ENCODE peak calls at places on chromosomes 4 and X, in eight cellular contexts. E is LoVo, G is mucosa of gallbladder, F is cardiac muscle cell, A is AG04450, J is sciatic nerve, S is NCI-H446 treated with DMSO at 0.1 percent for 48 hours, C is adipocyte. U is an unnamed sample.

GRCh38 chr4:108446554-108446953 is 173.8 kb upstream of the RPL34 start:
- DNase-seq in E (peak; percentile 61), G (no peak), F (no peak), A (no peak), J (no peak), S (no peak), C (no peak), U (no peak)

GRCh38 chr4:8410641-8411271 is 29.8 kb downstream of the ACOX3 start:
- DNase-seq in E (peak; percentile 16), G (no peak), F (peak; percentile 80), A (no peak), J (peak; percentile 77), S (no peak), C (peak; percentile 62), U (peak; percentile 1)

GRCh38 chr4:41590591-41590990 is 52.6 kb downstream of the LIMCH1 start:
- DNase-seq in E (no peak), G (no peak), F (no peak), A (no peak), J (no peak), S (peak; percentile 86), C (no peak), U (peak; percentile 83)

GRCh38 chr4:82905205-82905604 is 4.7 kb downstream of the THAP9 start:
- DNase-seq in E (no peak), G (no peak), F (no peak), A (no peak), J (no peak), S (no peak), C (no peak), U (no peak)

GRCh38 chrX:132877954-132878536 is 80.4 kb downstream of the HS6ST2 start:
- DNase-seq in E (peak; percentile 33), G (no peak), F (no peak), A (no peak), J (no peak), S (no peak), C (no peak), U (peak; percentile 54)

GRCh38 chr4:165355900-165356300 is 22.9 kb upstream of the CPE start:
- DNase-seq in E (peak; percentile 23), G (no peak), F (peak; percentile 71), A (no peak), J (no peak), S (peak; percentile 74), C (peak; percentile 77), U (no peak)

GRCh38 chrX:109475174-109475891 is 6.6 kb downstream of the GUCY2F start:
- DNase-seq in E (peak; percentile 10), G (peak; percentile 34), F (peak; percentile 77), A (peak; percentile 2), J (peak; percentile 59), S (peak; percentile 1), C (peak; percentile 64), U (no peak)

GRCh38 chr4:126223784-126224407 is 909.1 kb downstream of the FAT4 start:
- DNase-seq in E (no peak), G (no peak), F (peak; percentile 24), A (no peak), J (no peak), S (no peak), C (peak; percentile 67), U (no peak)

GRCh38 chr4:7703669-7704068 is 236.0 kb downstream of the AFAP1 start:
- DNase-seq in E (no peak), G (no peak), F (no peak), A (no peak), J (no peak), S (no peak), C (no peak), U (no peak)

GRCh38 chr4:39975488-39976089 is 2.1 kb downstream of the PDS5A start:
- DNase-seq in E (no peak), G (no peak), F (no peak), A (peak; percentile 38), J (no peak), S (no peak), C (peak; percentile 59), U (no peak)

GRCh38 chr4:128597515-128597914 is 212.0 kb upstream of the JADE1 start:
- DNase-seq in E (no peak), G (no peak), F (no peak), A (no peak), J (no peak), S (no peak), C (no peak), U (no peak)

GRCh38 chr4:161256716-161257115 is 907.1 kb downstream of the FSTL5 start:
- DNase-seq in E (no peak), G (no peak), F (no peak), A (no peak), J (no peak), S (no peak), C (peak; percentile 49), U (no peak)

GRCh38 chr4:125849869-125850268 is 535.1 kb downstream of the FAT4 start:
- DNase-seq in E (no peak), G (no peak), F (no peak), A (peak; percentile 11), J (no peak), S (no peak), C (peak; percentile 81), U (no peak)

GRCh38 chrX:133171962-133172708 is 46.0 kb downstream of the TFDP3 start:
- DNase-seq in E (no peak), G (no peak), F (peak; percentile 41), A (no peak), J (no peak), S (no peak), C (peak; percentile 52), U (no peak)

GRCh38 chrX:38940547-38940946 is 139.3 kb downstream of the MID1IP1 start:
- DNase-seq in E (no peak), G (no peak), F (no peak), A (no peak), J (no peak), S (no peak), C (peak; percentile 34), U (no peak)

GRCh38 chrX:9867214-9867613 is 81.0 kb downstream of the SHROOM2 start:
- DNase-seq in E (no peak), G (no peak), F (no peak), A (no peak), J (no peak), S (no peak), C (no peak), U (no peak)

GRCh38 chrX:49271341-49271740 is 1.7 kb downstream of the PPP1R3F start:
- DNase-seq in E (no peak), G (no peak), F (no peak), A (no peak), J (no peak), S (no peak), C (no peak), U (no peak)

GRCh38 chr4:133638702-133639101 is 489.6 kb downstream of the PCDH10 start:
- DNase-seq in E (no peak), G (no peak), F (no peak), A (no peak), J (no peak), S (no peak), C (no peak), U (no peak)

GRCh38 chrX:19839770-19840254 is 47.6 kb downstream of the SH3KBP1 start:
- DNase-seq in E (peak; percentile 8), G (no peak), F (no peak), A (no peak), J (no peak), S (no peak), C (no peak), U (peak; percentile 45)

GRCh38 chrX:108735680-108736508 is 469 bp downstream of the IRS4 start:
- DNase-seq in E (no peak), G (no peak), F (peak; percentile 36), A (no peak), J (no peak), S (no peak), C (peak; percentile 34), U (no peak)

GRCh38 chrX:44898411-44899221 is 25.6 kb downstream of the KDM6A start:
- DNase-seq in E (no peak), G (peak; percentile 41), F (no peak), A (no peak), J (no peak), S (no peak), C (no peak), U (no peak)

GRCh38 chr4:146032234-146032860 is 93.7 kb upstream of the ZNF827 start:
- DNase-seq in E (no peak), G (no peak), F (peak; percentile 5), A (no peak), J (no peak), S (no peak), C (no peak), U (no peak)

GRCh38 chr4:123479944-123480343 is 83.3 kb downstream of the SPRY1 start:
- DNase-seq in E (peak; percentile 66), G (peak; percentile 41), F (no peak), A (no peak), J (no peak), S (no peak), C (peak; percentile 14), U (peak; percentile 19)

GRCh38 chr4:70183168-70183939 is 12.2 kb upstream of the ODAM start:
- DNase-seq in E (peak; percentile 44), G (no peak), F (peak; percentile 80), A (peak; percentile 1), J (no peak), S (peak; percentile 1), C (peak; percentile 85), U (no peak)

GRCh38 chr4:137203601-137204000 is 328.7 kb downstream of the PCDH18 start:
- DNase-seq in E (no peak), G (no peak), F (no peak), A (peak; percentile 10), J (no peak), S (no peak), C (peak; percentile 53), U (no peak)

GRCh38 chr4:24382381-24382780 is 202.0 kb downstream of the DHX15 start:
- DNase-seq in E (peak; percentile 29), G (peak; percentile 23), F (no peak), A (peak; percentile 11), J (no peak), S (no peak), C (no peak), U (no peak)

GRCh38 chr4:72111863-72112262 is 80.1 kb downstream of the NPFFR2 start:
- DNase-seq in E (no peak), G (no peak), F (no peak), A (no peak), J (no peak), S (no peak), C (no peak), U (no peak)

GRCh38 chrX:131752493-131753198 is 208.8 kb downstream of the OR13H1 start:
- DNase-seq in E (no peak), G (peak; percentile 91), F (no peak), A (no peak), J (peak; percentile 92), S (no peak), C (peak; percentile 89), U (no peak)

GRCh38 chrX:17472424-17472823 is 97.4 kb downstream of the NHS start:
- DNase-seq in E (no peak), G (no peak), F (peak; percentile 13), A (no peak), J (no peak), S (no peak), C (no peak), U (no peak)

GRCh38 chr4:168608771-168609170 is 111.9 kb downstream of the PALLD start:
- DNase-seq in E (no peak), G (no peak), F (no peak), A (no peak), J (no peak), S (no peak), C (no peak), U (no peak)

GRCh38 chr4:142874684-142875083 is 28.6 kb upstream of the INPP4B start:
- DNase-seq in E (no peak), G (no peak), F (no peak), A (no peak), J (no peak), S (no peak), C (no peak), U (no peak)

GRCh38 chrX:54423161-54423888 is 16.9 kb upstream of the TSR2 start:
- DNase-seq in E (no peak), G (no peak), F (peak; percentile 15), A (no peak), J (no peak), S (no peak), C (no peak), U (no peak)

GRCh38 chrX:42948723-42949122 is 170.8 kb upstream of the PPP1R2C start:
- DNase-seq in E (no peak), G (no peak), F (no peak), A (no peak), J (no peak), S (no peak), C (no peak), U (no peak)